ENCODE peak calls at places on chromosomes 12 and 14, in ten cellular contexts. One of them, this sample, is unnamed.

GRCh38 chr12:46214668-46215429 is 54.0 kb downstream of the SLC38A1 start:
- DNase-seq in GM19239: no peak
- DNase-seq in stimulated activated CD4-positive, alpha-beta T cell treated with anti-CD3 and anti-CD28 coated beads, TNF-alpha, amount 100 ng/mL, for 4 hours: peak
- DNase-seq in activated naive CD8-positive, alpha-beta T cell treated with anti-CD3 and anti-CD28 coated beads for 36 hours: peak
- DNase-seq in germinal center: no peak
- DNase-seq in KBM-7: peak
- DNase-seq in Calu3: no peak
- DNase-seq in mucosa of gallbladder: peak
- DNase-seq in WTC11: no peak
- DNase-seq in C1 segment of cervical spinal cord: no peak
- DNase-seq in this sample: no peak

GRCh38 chr12:47095446-47096236 is 15.9 kb upstream of the AMIGO2 start:
- DNase-seq in GM19239: no peak
- DNase-seq in stimulated activated CD4-positive, alpha-beta T cell treated with anti-CD3 and anti-CD28 coated beads, TNF-alpha, amount 100 ng/mL, for 4 hours: no peak
- DNase-seq in activated naive CD8-positive, alpha-beta T cell treated with anti-CD3 and anti-CD28 coated beads for 36 hours: no peak
- DNase-seq in germinal center: no peak
- DNase-seq in KBM-7: no peak
- DNase-seq in Calu3: no peak
- DNase-seq in mucosa of gallbladder: no peak
- DNase-seq in WTC11: no peak
- DNase-seq in C1 segment of cervical spinal cord: no peak
- DNase-seq in this sample: no peak

GRCh38 chr14:103696466-103697071 is 18.7 kb downstream of the XRCC3 start:
- DNase-seq in GM19239: no peak
- DNase-seq in stimulated activated CD4-positive, alpha-beta T cell treated with anti-CD3 and anti-CD28 coated beads, TNF-alpha, amount 100 ng/mL, for 4 hours: no peak
- DNase-seq in activated naive CD8-positive, alpha-beta T cell treated with anti-CD3 and anti-CD28 coated beads for 36 hours: no peak
- DNase-seq in germinal center: no peak
- DNase-seq in KBM-7: no peak
- DNase-seq in Calu3: no peak
- DNase-seq in mucosa of gallbladder: no peak
- DNase-seq in WTC11: no peak
- DNase-seq in C1 segment of cervical spinal cord: no peak
- DNase-seq in this sample: no peak

GRCh38 chr14:76964695-76965094 is 63.8 kb downstream of the IRF2BPL start:
- DNase-seq in GM19239: no peak
- DNase-seq in stimulated activated CD4-positive, alpha-beta T cell treated with anti-CD3 and anti-CD28 coated beads, TNF-alpha, amount 100 ng/mL, for 4 hours: no peak
- DNase-seq in activated naive CD8-positive, alpha-beta T cell treated with anti-CD3 and anti-CD28 coated beads for 36 hours: peak
- DNase-seq in germinal center: no peak
- DNase-seq in KBM-7: no peak
- DNase-seq in Calu3: no peak
- DNase-seq in mucosa of gallbladder: no peak
- DNase-seq in WTC11: no peak
- DNase-seq in C1 segment of cervical spinal cord: no peak
- DNase-seq in this sample: peak

GRCh38 chr12:86148071-86148470 is 108.1 kb downstream of the MGAT4C start:
- DNase-seq in GM19239: no peak
- DNase-seq in stimulated activated CD4-positive, alpha-beta T cell treated with anti-CD3 and anti-CD28 coated beads, TNF-alpha, amount 100 ng/mL, for 4 hours: no peak
- DNase-seq in activated naive CD8-positive, alpha-beta T cell treated with anti-CD3 and anti-CD28 coated beads for 36 hours: no peak
- DNase-seq in germinal center: no peak
- DNase-seq in KBM-7: no peak
- DNase-seq in Calu3: no peak
- DNase-seq in mucosa of gallbladder: no peak
- DNase-seq in WTC11: no peak
- DNase-seq in C1 segment of cervical spinal cord: no peak
- DNase-seq in this sample: no peak

GRCh38 chr12:46401703-46402102 is 29.1 kb upstream of the SLC38A2 start:
- DNase-seq in GM19239: no peak
- DNase-seq in stimulated activated CD4-positive, alpha-beta T cell treated with anti-CD3 and anti-CD28 coated beads, TNF-alpha, amount 100 ng/mL, for 4 hours: no peak
- DNase-seq in activated naive CD8-positive, alpha-beta T cell treated with anti-CD3 and anti-CD28 coated beads for 36 hours: no peak
- DNase-seq in germinal center: no peak
- DNase-seq in KBM-7: no peak
- DNase-seq in Calu3: no peak
- DNase-seq in mucosa of gallbladder: no peak
- DNase-seq in WTC11: no peak
- DNase-seq in C1 segment of cervical spinal cord: no peak
- DNase-seq in this sample: no peak

GRCh38 chr14:21083565-21084325 is 13.6 kb downstream of the ARHGEF40 start:
- DNase-seq in GM19239: no peak
- DNase-seq in stimulated activated CD4-positive, alpha-beta T cell treated with anti-CD3 and anti-CD28 coated beads, TNF-alpha, amount 100 ng/mL, for 4 hours: no peak
- DNase-seq in activated naive CD8-positive, alpha-beta T cell treated with anti-CD3 and anti-CD28 coated beads for 36 hours: no peak
- DNase-seq in germinal center: no peak
- DNase-seq in KBM-7: no peak
- DNase-seq in Calu3: no peak
- DNase-seq in mucosa of gallbladder: no peak
- DNase-seq in WTC11: no peak
- DNase-seq in C1 segment of cervical spinal cord: no peak
- DNase-seq in this sample: no peak

GRCh38 chr14:58947816-58948440 is 240.5 kb upstream of the DAAM1 start:
- DNase-seq in GM19239: no peak
- DNase-seq in stimulated activated CD4-positive, alpha-beta T cell treated with anti-CD3 and anti-CD28 coated beads, TNF-alpha, amount 100 ng/mL, for 4 hours: no peak
- DNase-seq in activated naive CD8-positive, alpha-beta T cell treated with anti-CD3 and anti-CD28 coated beads for 36 hours: no peak
- DNase-seq in germinal center: no peak
- DNase-seq in KBM-7: no peak
- DNase-seq in Calu3: no peak
- DNase-seq in mucosa of gallbladder: no peak
- DNase-seq in WTC11: peak
- DNase-seq in C1 segment of cervical spinal cord: no peak
- DNase-seq in this sample: no peak

GRCh38 chr14:101372894-101373640 is 188.2 kb upstream of the DIO3 start:
- DNase-seq in GM19239: no peak
- DNase-seq in stimulated activated CD4-positive, alpha-beta T cell treated with anti-CD3 and anti-CD28 coated beads, TNF-alpha, amount 100 ng/mL, for 4 hours: no peak
- DNase-seq in activated naive CD8-positive, alpha-beta T cell treated with anti-CD3 and anti-CD28 coated beads for 36 hours: no peak
- DNase-seq in germinal center: no peak
- DNase-seq in KBM-7: no peak
- DNase-seq in Calu3: no peak
- DNase-seq in mucosa of gallbladder: no peak
- DNase-seq in WTC11: no peak
- DNase-seq in C1 segment of cervical spinal cord: no peak
- DNase-seq in this sample: peak

This sample was measured in GM10248.